ENCODE peak calls at places on chromosomes 1 and 21, in seven cellular contexts. L is tibial artery; W is tibial nerve; F is hypothalamus; P is anterior cingulate cortex; A is stimulated activated CD8-positive, alpha-beta memory T cell treated with anti-CD3 and anti-CD28 coated beads, Interleukin-12 subunit alpha, Interleukin-12 subunit beta, amount 100 ng/mL, for 4 hours; M is ecto neural progenitor cell. G is an unnamed sample.

GRCh38 chr1:107414550-107414949 is 273.7 kb downstream of the NTNG1 start:
- DNase-seq in L (no peak), M (no peak), W (no peak), P (no peak), F (no peak), A (no peak), G (no peak)

GRCh38 chr21:35226960-35227741 is 178.0 kb upstream of the RUNX1 start:
- DNase-seq in W (no peak), L (no peak), F (no peak), A (no peak), P (no peak), M (no peak), G (no peak)

GRCh38 chr1:154352581-154353459 is 27.5 kb downstream of the ATP8B2 start:
- DNase-seq in A (no peak), F (no peak), W (no peak), L (peak), M (peak), P (no peak), G (peak)

GRCh38 chr1:2801535-2802291 is at the start of gene TTC34:
- DNase-seq in W (no peak), M (no peak), F (no peak), L (no peak), A (no peak), P (no peak), G (no peak)

GRCh38 chr1:211487082-211487481 is 4.9 kb downstream of the RD3 start:
- DNase-seq in W (no peak), P (no peak), A (no peak), F (no peak), L (peak), M (no peak), G (no peak)

GRCh38 chr1:32962248-32962896 is 2.2 kb downstream of the RNF19B start:
- DNase-seq in W (no peak), P (no peak), M (no peak), F (no peak), A (no peak), L (no peak), G (no peak)

GRCh38 chr1:3999941-4000735 is 100.1 kb upstream of the C1orf174 start:
- DNase-seq in M (no peak), L (peak), A (no peak), F (no peak), W (no peak), P (no peak), G (no peak)

GRCh38 chr1:227112538-227112937 is 172.4 kb downstream of the COQ8A start:
- DNase-seq in W (no peak), L (no peak), F (no peak), P (no peak), A (no peak), M (no peak), G (no peak)

GRCh38 chr1:21397813-21398188 is 42.1 kb upstream of the NBPF3 start:
- DNase-seq in W (no peak), P (no peak), F (no peak), L (no peak), A (no peak), M (peak), G (peak)

GRCh38 chr21:33289199-33289819 is 23.1 kb downstream of the IL10RB start:
- DNase-seq in F (no peak), P (no peak), A (no peak), M (peak), W (no peak), L (no peak), G (no peak)

GRCh38 chr1:33081554-33082305 is 777 bp downstream of the AZIN2 start:
- DNase-seq in L (no peak), P (no peak), M (peak), F (no peak), W (no peak), A (no peak), G (peak)

GRCh38 chr1:184433928-184434502 is 47.2 kb downstream of the C1orf21 start:
- DNase-seq in W (no peak), F (no peak), A (no peak), M (no peak), P (no peak), L (no peak), G (no peak)

G was measured in endodermal cell.